ENCODE peak calls at places on chromosomes 5 and 9, in eight cellular contexts. S is H4; I is NCI-H774; N is stimulated activated CD8-positive, alpha-beta memory T cell treated with anti-CD3 and anti-CD28 coated beads, Interleukin-7, amount 100 ng/mL, for 48 hours; B is lower lobe of right lung; C is skeletal muscle cell; E is activated naive CD8-positive, alpha-beta T cell treated with anti-CD3 and anti-CD28 coated beads, Interleukin-2, amount 50 U/mL, for 24 hours; J is HT-29. H is an unnamed sample.

GRCh38 chr9:84969736-84970135 is 300.2 kb downstream of the NTRK2 start:
- DNase-seq in E (no peak), S (no peak), I (no peak), N (no peak), B (no peak), C (no peak), J (no peak), H (no peak)

GRCh38 chr5:6674421-6674820 is 38.8 kb upstream of the TENT4A start:
- DNase-seq in B (no peak), E (no peak), C (no peak), N (no peak), J (no peak), S (no peak), I (peak; percentile 34), H (no peak)

GRCh38 chr9:129434187-129434586 is 186.7 kb downstream of the C9orf50 start:
- DNase-seq in N (no peak), B (no peak), J (no peak), C (no peak), S (no peak), E (no peak), I (no peak), H (no peak)

GRCh38 chr9:114958021-114958846 is 27.8 kb upstream of the TNFSF8 start:
- DNase-seq in J (no peak), C (no peak), E (peak; percentile 53), S (no peak), B (peak; percentile 74), N (peak; percentile 21), I (no peak), H (no peak)

GRCh38 chr5:126189862-126190261 is 233.3 kb upstream of the GRAMD2B start:
- DNase-seq in N (no peak), I (no peak), C (no peak), B (no peak), E (no peak), S (no peak), J (no peak), H (no peak)

GRCh38 chr9:110942522-110942921 is 95.7 kb downstream of the LPAR1 start:
- DNase-seq in J (no peak), I (no peak), E (no peak), B (no peak), N (no peak), S (no peak), C (peak; percentile 48), H (peak; percentile 60)

GRCh38 chr5:107088907-107089306 is 581.8 kb downstream of the EFNA5 start:
- DNase-seq in B (no peak), C (no peak), I (no peak), N (no peak), E (no peak), J (no peak), S (no peak), H (no peak)

GRCh38 chr5:139446956-139447779 is 7.8 kb upstream of the DNAJC18 start:
- DNase-seq in C (no peak), E (no peak), N (no peak), S (no peak), B (no peak), I (no peak), J (no peak), H (no peak)

GRCh38 chr5:135398855-135399837 is at the start of gene MACROH2A1:
- DNase-seq in C (peak; percentile 49), N (peak; percentile 66), S (peak; percentile 80), E (peak; percentile 87), I (peak; percentile 85), J (peak; percentile 84), B (peak; percentile 94), H (peak; percentile 52)

GRCh38 chr9:137027369-137028012 is 546 bp downstream of the ABCA2 start:
- DNase-seq in C (no peak), N (no peak), S (no peak), B (no peak), J (peak; percentile 32), E (no peak), I (no peak), H (no peak)

GRCh38 chr5:179427032-179427675 is 81.9 kb upstream of the ADAMTS2 start:
- DNase-seq in N (no peak), E (no peak), S (no peak), B (no peak), J (no peak), I (no peak), C (no peak), H (no peak)

GRCh38 chr5:33371660-33372059 is 69.1 kb upstream of the TARS1 start:
- DNase-seq in S (no peak), J (no peak), C (peak; percentile 87), B (no peak), N (no peak), I (no peak), E (no peak), H (peak; percentile 28)

GRCh38 chr9:137172907-137173794 is 1.3 kb upstream of the TMEM210 start:
- DNase-seq in B (no peak), J (no peak), E (no peak), N (no peak), S (no peak), C (no peak), I (peak; percentile 35), H (no peak)

GRCh38 chr5:54774281-54775171 is 210.9 kb downstream of the ESM1 start:
- DNase-seq in E (no peak), N (no peak), S (no peak), B (peak; percentile 58), I (no peak), J (no peak), C (peak; percentile 21), H (no peak)

GRCh38 chr9:79477955-79478751 is 93.6 kb upstream of the TLE4 start:
- DNase-seq in I (no peak), C (no peak), N (no peak), S (peak; percentile 18), E (peak; percentile 31), B (no peak), J (peak; percentile 19), H (no peak)

GRCh38 chr5:39775458-39776365 is 350.9 kb upstream of the DAB2 start:
- DNase-seq in B (no peak), I (no peak), J (no peak), N (no peak), C (peak; percentile 71), S (peak; percentile 89), E (no peak), H (peak; percentile 64)

GRCh38 chr5:164148292-164148691 is 642.9 kb downstream of the MAT2B start:
- DNase-seq in E (no peak), S (no peak), J (no peak), C (no peak), B (no peak), N (no peak), I (no peak), H (no peak)

GRCh38 chr5:136212252-136212721 is 19.3 kb upstream of the SMIM32 start:
- DNase-seq in I (no peak), S (peak; percentile 39), N (peak; percentile 3), J (peak; percentile 79), B (peak; percentile 53), E (peak; percentile 53), C (no peak), H (no peak)

GRCh38 chr5:59124983-59125960 is 542.4 kb downstream of the RAB3C start:
- DNase-seq in I (no peak), S (no peak), J (no peak), N (no peak), B (no peak), C (no peak), E (peak; percentile 34), H (no peak)

GRCh38 chr9:123867034-123867433 is 62.9 kb downstream of the DENND1A start:
- DNase-seq in N (no peak), I (no peak), C (no peak), J (no peak), B (no peak), S (no peak), E (no peak), H (no peak)

GRCh38 chr9:131618071-131618479 is 72.8 kb downstream of the PRRT1B start:
- DNase-seq in J (peak; percentile 8), S (no peak), B (no peak), E (no peak), C (no peak), I (peak; percentile 42), N (no peak), H (no peak)